ENCODE peak calls at places on chromosome 6, in ten cellular contexts. F is CD8-positive, alpha-beta T cell; C is activated naive CD8-positive, alpha-beta T cell treated with anti-CD3 and anti-CD28 coated beads for 36 hours; L is stimulated activated CD4-positive, alpha-beta T cell treated with anti-CD3 and anti-CD28 coated beads, TNF-alpha, amount 100 ng/mL, for 24 hours; V is NCI-H446; E is HT-29; R is naive thymus-derived CD4-positive, alpha-beta T cell; J is left ventricle myocardium superior; A is fibroblast of gingiva; Q is M059J. O is an unnamed sample.

GRCh38 chr6:135537782-135538301 is 40.3 kb upstream of the AHI1 start:
- DNase-seq in C (peak), J (no peak), E (no peak), A (peak), R (no peak), L (peak), V (no peak), Q (peak), F (no peak), O (peak)

GRCh38 chr6:13368716-13369115 is 40.4 kb upstream of the TBC1D7 start:
- DNase-seq in C (no peak), J (no peak), L (no peak), A (peak), Q (peak), E (no peak), F (no peak), R (no peak), V (no peak), O (no peak)

GRCh38 chr6:71394001-71394432 is 105.4 kb downstream of the OGFRL1 start:
- DNase-seq in J (no peak), V (peak), A (peak), L (no peak), Q (peak), F (no peak), R (no peak), C (no peak), E (no peak), O (no peak)

GRCh38 chr6:6886160-6886885 is 221.4 kb upstream of the RREB1 start:
- DNase-seq in J (peak), A (no peak), Q (no peak), V (no peak), L (no peak), C (no peak), E (no peak), R (no peak), F (no peak), O (no peak)

GRCh38 chr6:106253194-106253593 is 72.4 kb downstream of the ATG5 start:
- DNase-seq in E (peak), R (no peak), A (peak), J (no peak), V (no peak), L (no peak), F (no peak), Q (peak), C (no peak), O (peak)

GRCh38 chr6:83333500-83333899 is 97.4 kb downstream of the ME1 start:
- DNase-seq in E (no peak), R (no peak), L (no peak), F (no peak), J (no peak), Q (no peak), V (no peak), A (no peak), C (no peak), O (no peak)

GRCh38 chr6:21595265-21595950 is 1.9 kb downstream of the SOX4 start:
- DNase-seq in R (peak), A (no peak), E (peak), V (peak), J (peak), C (peak), Q (peak), F (peak), L (no peak), O (no peak)

GRCh38 chr6:57087916-57088315 is 2.1 kb upstream of the ZNF451 start:
- DNase-seq in A (no peak), C (no peak), Q (no peak), V (no peak), L (no peak), F (no peak), E (no peak), J (no peak), R (no peak), O (no peak)

GRCh38 chr6:53199156-53199555 is 50.5 kb upstream of the GCM1 start:
- DNase-seq in J (no peak), A (no peak), E (no peak), F (no peak), Q (no peak), R (no peak), L (no peak), V (no peak), C (no peak), O (no peak)

GRCh38 chr6:105592329-105592728 is 189.4 kb upstream of the PREP start:
- DNase-seq in Q (peak), R (no peak), J (no peak), L (no peak), E (peak), C (no peak), V (no peak), A (no peak), F (no peak), O (peak)

GRCh38 chr6:39353698-39354315 is 31.3 kb upstream of the KCNK16 start:
- DNase-seq in Q (no peak), A (no peak), V (no peak), J (no peak), R (no peak), C (no peak), E (no peak), F (no peak), L (no peak), O (no peak)

GRCh38 chr6:149991838-149992237 is 28.1 kb downstream of the ULBP1 start:
- DNase-seq in E (no peak), F (no peak), Q (no peak), A (no peak), J (no peak), C (no peak), R (no peak), V (no peak), L (no peak), O (no peak)

GRCh38 chr6:44257753-44258324 is 511 bp upstream of the SLC35B2 start:
- DNase-seq in L (no peak), F (no peak), V (no peak), R (no peak), C (peak), J (no peak), Q (no peak), A (no peak), E (no peak), O (no peak)

GRCh38 chr6:87731080-87731479 is 29.0 kb upstream of the AKIRIN2 start:
- DNase-seq in F (no peak), Q (no peak), L (no peak), R (no peak), J (no peak), V (no peak), C (no peak), A (no peak), E (no peak), O (no peak)

GRCh38 chr6:69044534-69044933 is 409.5 kb downstream of the ADGRB3 start:
- DNase-seq in R (no peak), V (no peak), C (no peak), E (no peak), Q (peak), L (no peak), J (no peak), F (no peak), A (no peak), O (no peak)

GRCh38 chr6:140017470-140017869 is 643.0 kb upstream of the CITED2 start:
- DNase-seq in A (no peak), J (no peak), L (no peak), V (no peak), R (no peak), F (no peak), E (peak), Q (no peak), C (no peak), O (no peak)

GRCh38 chr6:163579111-163579879 is 164.8 kb downstream of the QKI start:
- DNase-seq in F (no peak), C (no peak), A (no peak), Q (peak), V (no peak), E (no peak), L (no peak), R (no peak), J (no peak), O (no peak)

GRCh38 chr6:137758661-137759060 is 108.4 kb upstream of the TNFAIP3 start:
- DNase-seq in J (no peak), Q (no peak), V (no peak), C (no peak), L (no peak), R (no peak), E (no peak), F (no peak), A (no peak), O (no peak)

GRCh38 chr6:112027942-112028674 is 25.8 kb upstream of the CCN6 start:
- DNase-seq in A (no peak), F (peak), R (peak), J (no peak), V (no peak), C (no peak), L (peak), Q (no peak), E (no peak), O (peak)

GRCh38 chr6:139996253-139996834 is 621.9 kb upstream of the CITED2 start:
- DNase-seq in L (no peak), A (no peak), J (no peak), R (no peak), E (peak), Q (peak), C (no peak), V (no peak), F (no peak), O (no peak)

GRCh38 chr6:41706876-41707564 is 28.4 kb downstream of the TFEB start:
- DNase-seq in C (peak), J (no peak), L (no peak), V (peak), R (no peak), A (peak), F (no peak), Q (peak), E (no peak), O (no peak)

GRCh38 chr6:15549371-15549770 is 113.5 kb downstream of the DTNBP1 start:
- DNase-seq in A (no peak), E (no peak), J (no peak), C (no peak), L (no peak), Q (no peak), V (no peak), R (no peak), F (no peak), O (no peak)

GRCh38 chr6:153058909-153059308 is 56.4 kb upstream of the MTRF1L start:
- DNase-seq in R (no peak), L (no peak), V (no peak), E (no peak), C (no peak), J (no peak), A (no peak), F (no peak), Q (peak), O (no peak)

GRCh38 chr6:121851056-121851455 is 415.6 kb downstream of the GJA1 start:
- DNase-seq in J (no peak), F (no peak), C (no peak), R (no peak), A (peak), V (no peak), Q (no peak), L (no peak), E (no peak), O (no peak)

GRCh38 chr6:4872841-4873240 is 96.6 kb downstream of the CDYL start:
- DNase-seq in J (no peak), Q (no peak), L (no peak), C (no peak), V (no peak), A (no peak), E (no peak), F (no peak), R (no peak), O (no peak)

GRCh38 chr6:24931296-24931695 is 4.5 kb downstream of the RIPOR2 start:
- DNase-seq in V (peak), E (no peak), L (no peak), A (no peak), F (no peak), R (no peak), J (no peak), Q (no peak), C (no peak), O (no peak)

GRCh38 chr6:46983007-46983411 is 59.1 kb downstream of the ADGRF1 start:
- DNase-seq in C (no peak), Q (peak), R (no peak), J (no peak), L (no peak), V (no peak), E (peak), A (no peak), F (no peak), O (peak)